ENCODE peak calls at places on chromosomes 1 and 21, in four cellular contexts. U is NCI-H2029 treated with DMSO at 0.1 percent for 48 hours, H is prostate gland, T is memory B cell. Y is an unnamed sample.

GRCh38 chr21:46099476-46099875 is 1.6 kb downstream of the COL6A2 start:
- DNase-seq in U (no peak), H (peak; percentile 3), T (no peak), Y (no peak)

GRCh38 chr1:241610056-241610815 is 29.9 kb downstream of the CHML start:
- DNase-seq in U (peak; percentile 85), H (peak; percentile 57), T (no peak), Y (peak; percentile 72)

GRCh38 chr1:238954865-238955264 is 431.5 kb upstream of the CHRM3 start:
- DNase-seq in U (no peak), H (no peak), T (no peak), Y (no peak)

GRCh38 chr1:89946532-89946931 is 48.4 kb upstream of the ZNF326 start:
- DNase-seq in U (no peak), H (no peak), T (no peak), Y (no peak)

GRCh38 chr1:111366256-111366655 is 61.3 kb downstream of the OVGP1 start:
- DNase-seq in U (no peak), H (no peak), T (no peak), Y (no peak)

GRCh38 chr21:43367296-43367695 is 59.6 kb downstream of the SIK1 start:
- DNase-seq in U (no peak), H (no peak), T (no peak), Y (no peak)

GRCh38 chr1:232940262-232940661 is 10.1 kb upstream of the NTPCR start:
- DNase-seq in U (no peak), H (no peak), T (no peak), Y (no peak)

GRCh38 chr1:42746436-42747105 is 6.5 kb upstream of the CLDN19 start:
- DNase-seq in U (no peak), H (no peak), T (no peak), Y (no peak)

GRCh38 chr1:101653482-101653946 is 343.2 kb downstream of the OLFM3 start:
- DNase-seq in U (no peak), H (no peak), T (no peak), Y (no peak)

GRCh38 chr1:246320286-246320685 is 186.8 kb downstream of the SMYD3 start:
- DNase-seq in U (no peak), H (no peak), T (no peak), Y (no peak)

GRCh38 chr1:22018583-22019559 is 17.4 kb downstream of the CELA3A start:
- DNase-seq in U (no peak), H (no peak), T (peak; percentile 58), Y (peak; percentile 10)

GRCh38 chr1:200453544-200453905 is 43.7 kb upstream of the ZNF281 start:
- DNase-seq in U (no peak), H (no peak), T (no peak), Y (no peak)

GRCh38 chr1:7046314-7046713 is 261.1 kb downstream of the CAMTA1 start:
- DNase-seq in U (no peak), H (no peak), T (no peak), Y (no peak)

GRCh38 chr1:207944571-207944970 is 33.6 kb upstream of the CD34 start:
- DNase-seq in U (no peak), H (no peak), T (no peak), Y (no peak)

GRCh38 chr21:46097826-46098286 is at the start of gene COL6A2:
- DNase-seq in U (no peak), H (peak; percentile 25), T (no peak), Y (no peak)

GRCh38 chr1:224851210-224851849 is 78.1 kb upstream of the DNAH14 start:
- DNase-seq in U (peak; percentile 22), H (peak; percentile 58), T (no peak), Y (peak; percentile 32)

GRCh38 chr1:58047265-58047858 is 499.2 kb downstream of the OMA1 start:
- DNase-seq in U (peak; percentile 49), H (no peak), T (no peak), Y (no peak)